ENCODE peak calls at places on chromosomes 13 and 19, in four cellular contexts. L is uterus, X is left ventricle myocardium inferior, S is upper lobe of right lung. F is an unnamed sample. For H3K4me1, the result is how much of the 10 kb centered on the place peaks cover.

GRCh38 chr13:97266734-97267417 is 44.7 kb downstream of the MBNL2 start:
- DNase-seq in L (no peak), X (no peak), S (no peak), F (no peak)

GRCh38 chr19:13127811-13128575 is 9.9 kb downstream of the NACC1 start:
- DNase-seq in L (no peak), X (no peak), S (no peak), F (no peak)

GRCh38 chr13:31096624-31097302 is 64.9 kb downstream of the HSPH1 start:
- DNase-seq in L (no peak), X (no peak), S (peak), F (no peak)

GRCh38 chr19:36245210-36246005 is 30.5 kb downstream of the ZNF146 start:
- DNase-seq in L (no peak), X (no peak), S (no peak), F (no peak)

GRCh38 chr19:22784051-22784450 is at the start of gene ZNF99:
- DNase-seq in L (peak), X (peak), S (no peak), F (no peak)

GRCh38 chr19:53942001-53942786 is 20.5 kb upstream of the CACNG8 start:
- DNase-seq in L (no peak), X (no peak), S (peak), F (no peak)

GRCh38 chr13:30569901-30570576 is 47.7 kb upstream of the USPL1 start:
- DNase-seq in L (peak), X (no peak), S (no peak), F (no peak)

GRCh38 chr13:110216403-110217041 is 90.4 kb downstream of the COL4A1 start:
- DNase-seq in L (peak), X (no peak), S (no peak), F (no peak)

GRCh38 chr19:6865849-6866248 is 21.5 kb upstream of the ADGRE1 start:
- DNase-seq in L (no peak), X (no peak), S (no peak), F (no peak)

GRCh38 chr13:112374271-112374670 is 1.9 kb upstream of the SPACA7 start:
- DNase-seq in L (no peak), X (no peak), S (no peak), F (no peak)

GRCh38 chr19:35629332-35629633 is 447 bp downstream of the RBM42 start:
- DNase-seq in L (no peak), X (no peak), S (no peak), F (no peak)

GRCh38 chr13:100519626-100520025 is 69.0 kb downstream of the GGACT start:
- DNase-seq in L (no peak), X (no peak), S (no peak), F (no peak)

DNA sequence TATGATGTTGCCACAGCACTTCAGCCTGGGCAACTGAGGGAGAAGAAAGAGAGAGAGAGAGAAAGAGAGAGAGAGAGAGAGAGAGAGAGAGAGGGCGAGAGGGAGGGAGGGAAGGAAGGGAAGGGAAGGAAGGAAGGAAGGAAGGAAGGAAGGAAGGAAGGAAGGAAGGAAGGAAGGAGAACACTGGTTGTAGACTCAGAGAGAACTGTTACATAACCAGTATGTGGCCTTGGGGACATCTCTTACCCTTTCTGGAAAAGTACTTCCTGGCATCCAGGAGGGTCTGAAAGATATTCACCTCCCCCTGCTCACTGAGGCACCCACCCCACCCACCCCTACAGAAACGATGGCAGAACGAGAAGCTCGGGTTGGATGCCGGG is 2.7 kb upstream of the ARHGEF1 start:
- DNase-seq in L (no peak), X (no peak), S (no peak), F (no peak)
- H3K4me1 ChIP-seq in L (under half), X (under half), S (under half), F (under half)

GRCh38 chr19:44746616-44746945 is 1.9 kb upstream of the BCL3 start:
- DNase-seq in L (no peak), X (no peak), S (no peak), F (no peak)
- H3K4me1 ChIP-seq in L (under half), X (half or more), S (half or more), F (half or more)

DNA sequence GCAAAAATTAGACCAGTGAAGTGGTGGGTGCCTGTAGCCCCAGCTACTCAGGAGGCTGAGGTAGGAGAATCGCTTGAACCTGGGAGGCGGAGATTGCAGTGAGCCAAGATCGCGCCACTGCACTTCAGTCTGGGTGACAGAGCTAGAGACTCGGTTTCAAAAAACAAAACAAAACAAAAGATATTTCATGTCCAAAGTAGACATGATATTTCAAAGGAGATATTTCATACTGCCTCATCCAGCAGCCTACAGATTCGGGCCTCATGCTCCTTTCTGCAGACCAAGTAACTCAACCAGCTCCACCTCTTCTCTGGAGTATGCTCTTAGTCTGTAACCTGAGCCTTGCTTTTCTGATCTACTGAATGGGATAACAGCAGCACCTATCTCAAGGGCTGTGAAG is 15.0 kb downstream of the ZC3H4 start:
- DNase-seq in L (no peak), X (no peak), S (no peak), F (no peak)
- H3K4me1 ChIP-seq in L (under half), X (half or more), S (half or more), F (half or more)

DNA sequence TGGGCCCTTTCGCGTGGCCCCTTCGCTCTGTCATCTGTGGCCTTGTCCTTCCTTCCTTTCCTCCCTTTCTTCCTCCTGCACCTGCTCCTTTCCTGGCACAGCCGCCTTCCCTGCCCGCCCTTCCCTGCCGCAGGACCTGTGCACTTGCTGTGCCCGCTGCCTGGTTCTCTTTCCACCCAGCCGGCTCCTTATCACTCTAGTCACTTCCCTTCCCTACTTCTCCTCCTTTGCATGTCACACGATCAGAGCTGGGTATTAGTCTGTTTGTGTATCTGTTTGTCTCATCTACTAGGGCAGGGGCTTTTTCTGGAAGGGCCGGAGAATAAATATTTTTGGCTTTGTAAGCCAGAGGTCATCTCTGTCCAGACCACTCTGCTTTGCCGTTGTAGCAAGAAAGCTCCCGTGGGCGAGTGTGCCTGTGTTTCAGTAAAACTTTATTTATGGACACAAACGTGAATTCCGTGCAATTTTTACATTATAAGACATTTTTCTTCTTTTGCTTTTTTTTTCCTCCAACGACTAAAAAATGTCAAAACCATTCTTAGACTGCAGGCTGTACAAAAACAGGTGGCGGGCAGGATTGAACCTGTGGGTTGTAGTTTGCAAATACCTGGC is 6.0 kb downstream of the KDM4B start:
- DNase-seq in L (no peak), X (no peak), S (no peak), F (no peak)
- H3K4me1 ChIP-seq in L (under half), X (half or more), S (half or more), F (half or more)

GRCh38 chr13:111217661-111218060 is 102.6 kb downstream of the ARHGEF7 start:
- DNase-seq in L (no peak), X (no peak), S (peak), F (peak)
- H3K4me1 ChIP-seq in L (under half), X (half or more), S (under half), F (half or more)

GRCh38 chr19:5127710-5128109 is 158.8 kb downstream of the KDM4B start:
- DNase-seq in L (no peak), X (no peak), S (no peak), F (no peak)
- H3K4me1 ChIP-seq in L (under half), X (under half), S (under half), F (under half)

F was measured in lower lobe of right lung.